ENCODE peak calls at places on chromosomes 5 and 9, in seven cellular contexts. R is mesothelial cell of epicardium, Y is amniotic stem cell, K is AG04450, Z is LHCN-M2, H is body of pancreas, P is esophagus muscularis mucosa. J is an unnamed sample.

GRCh38 chr9:94692601-94693000 is 33.9 kb upstream of the AOPEP start:
- DNase-seq in R (no peak), Y (no peak), K (no peak), Z (no peak), H (peak; percentile 67), P (no peak), J (no peak)

GRCh38 chr5:171858303-171858702 is 72.7 kb downstream of the SMIM23 start:
- DNase-seq in R (no peak), Y (no peak), K (no peak), Z (no peak), H (no peak), P (no peak), J (no peak)

GRCh38 chr5:163531272-163531671 is 25.9 kb downstream of the MAT2B start:
- DNase-seq in R (no peak), Y (no peak), K (no peak), Z (no peak), H (no peak), P (no peak), J (no peak)

GRCh38 chr9:129414377-129415021 is 206.4 kb downstream of the C9orf50 start:
- DNase-seq in R (no peak), Y (no peak), K (no peak), Z (peak; percentile 31), H (peak; percentile 33), P (no peak), J (no peak)

GRCh38 chr9:127543221-127543620 is 68.9 kb upstream of the STXBP1 start:
- DNase-seq in R (no peak), Y (no peak), K (no peak), Z (peak; percentile 64), H (no peak), P (no peak), J (no peak)

GRCh38 chr9:69985971-69986370 is 57.7 kb upstream of the MAMDC2 start:
- DNase-seq in R (no peak), Y (no peak), K (no peak), Z (peak; percentile 58), H (no peak), P (no peak), J (no peak)

GRCh38 chr9:17578577-17578910 is 322 bp upstream of the SH3GL2 start:
- DNase-seq in R (no peak), Y (no peak), K (no peak), Z (no peak), H (no peak), P (peak; percentile 64), J (no peak)

GRCh38 chr9:91750343-91750742 is 199.7 kb downstream of the ROR2 start:
- DNase-seq in R (no peak), Y (no peak), K (no peak), Z (no peak), H (no peak), P (no peak), J (no peak)

GRCh38 chr9:124754289-124754688 is 16.8 kb downstream of the NR6A1 start:
- DNase-seq in R (no peak), Y (no peak), K (no peak), Z (peak; percentile 33), H (no peak), P (no peak), J (no peak)

GRCh38 chr5:148850836-148851235 is 24.4 kb downstream of the ADRB2 start:
- DNase-seq in R (no peak), Y (no peak), K (no peak), Z (no peak), H (no peak), P (no peak), J (no peak)

GRCh38 chr5:146878471-146879172 is at the start of gene PPP2R2B:
- DNase-seq in R (peak; percentile 40), Y (no peak), K (no peak), Z (peak; percentile 52), H (peak; percentile 42), P (no peak), J (no peak)

GRCh38 chr5:141363952-141364660 is at the start of gene PCDHGA5:
- DNase-seq in R (no peak), Y (no peak), K (no peak), Z (no peak), H (no peak), P (no peak), J (no peak)

GRCh38 chr5:81315336-81315735 is 13.9 kb downstream of the ZCCHC9 start:
- DNase-seq in R (no peak), Y (peak; percentile 26), K (peak; percentile 39), Z (no peak), H (no peak), P (no peak), J (no peak)

GRCh38 chr9:15231788-15232635 is 75.0 kb downstream of the TTC39B start:
- DNase-seq in R (no peak), Y (no peak), K (no peak), Z (no peak), H (no peak), P (no peak), J (no peak)

GRCh38 chr5:156879665-156880285 is 29.7 kb downstream of the PPP1R2B start:
- DNase-seq in R (no peak), Y (no peak), K (no peak), Z (no peak), H (no peak), P (no peak), J (peak; percentile 45)

GRCh38 chr9:93319992-93320490 is 131.4 kb upstream of the FAM120A start:
- DNase-seq in R (no peak), Y (no peak), K (no peak), Z (no peak), H (no peak), P (no peak), J (no peak)

GRCh38 chr9:75188756-75189155 is 100.4 kb downstream of the OSTF1 start:
- DNase-seq in R (no peak), Y (no peak), K (no peak), Z (peak; percentile 41), H (no peak), P (no peak), J (no peak)

GRCh38 chr9:94443039-94443722 is 111.7 kb upstream of the PCAT7 start:
- DNase-seq in R (no peak), Y (no peak), K (no peak), Z (no peak), H (no peak), P (no peak), J (peak; percentile 45)

GRCh38 chr9:122849546-122849945 is 21.2 kb upstream of the PDCL start:
- DNase-seq in R (no peak), Y (no peak), K (no peak), Z (no peak), H (no peak), P (no peak), J (no peak)

GRCh38 chr9:108545446-108545845 is 310.3 kb downstream of the ACTL7B start:
- DNase-seq in R (no peak), Y (no peak), K (no peak), Z (no peak), H (no peak), P (no peak), J (no peak)

GRCh38 chr5:143319437-143320302 is 83.8 kb downstream of the NR3C1 start:
- DNase-seq in R (no peak), Y (no peak), K (no peak), Z (no peak), H (no peak), P (no peak), J (no peak)

GRCh38 chr9:2764371-2764770 is 47.1 kb downstream of the KCNV2 start:
- DNase-seq in R (no peak), Y (no peak), K (no peak), Z (peak; percentile 3), H (no peak), P (no peak), J (no peak)

J was measured in NCI-H2107.